ENCODE peak calls at places on chromosome 12, in seven cellular contexts. One of them, this sample, is unnamed. For H3K9me3, the result is how much of the 10 kb centered on the place peaks cover.

GRCh38 chr12:98424726-98425401 is 90.5 kb upstream of the TMPO start:
- DNase-seq in mesenchymal stem cell: peak
- DNase-seq in pancreas: peak
- DNase-seq in small intestine: peak
- DNase-seq in left lung: no peak
- DNase-seq in heart left ventricle: peak
- DNase-seq in naive thymus-derived CD4-positive, alpha-beta T cell: peak
- DNase-seq in this sample: no peak

GRCh38 chr12:100955139-100955538 is 160.6 kb downstream of the ANO4 start:
- DNase-seq in mesenchymal stem cell: peak
- DNase-seq in pancreas: no peak
- DNase-seq in small intestine: no peak
- DNase-seq in left lung: no peak
- DNase-seq in heart left ventricle: no peak
- DNase-seq in naive thymus-derived CD4-positive, alpha-beta T cell: no peak
- DNase-seq in this sample: no peak

GRCh38 chr12:23060161-23060560 is 435.2 kb downstream of the ETNK1 start:
- DNase-seq in mesenchymal stem cell: no peak
- DNase-seq in pancreas: no peak
- DNase-seq in small intestine: no peak
- DNase-seq in left lung: no peak
- DNase-seq in heart left ventricle: no peak
- DNase-seq in naive thymus-derived CD4-positive, alpha-beta T cell: no peak
- DNase-seq in this sample: no peak

GRCh38 chr12:210277-211141 is 3.4 kb downstream of the SLC6A12 start:
- DNase-seq in mesenchymal stem cell: no peak
- DNase-seq in pancreas: no peak
- DNase-seq in small intestine: peak
- DNase-seq in left lung: no peak
- DNase-seq in heart left ventricle: no peak
- DNase-seq in naive thymus-derived CD4-positive, alpha-beta T cell: no peak
- DNase-seq in this sample: no peak

GRCh38 chr12:93894391-93895095 is 217.4 kb downstream of the CRADD start:
- DNase-seq in mesenchymal stem cell: no peak
- DNase-seq in pancreas: no peak
- DNase-seq in small intestine: peak
- DNase-seq in left lung: peak
- DNase-seq in heart left ventricle: peak
- DNase-seq in naive thymus-derived CD4-positive, alpha-beta T cell: no peak
- DNase-seq in this sample: no peak

GRCh38 chr12:10404798-10405197 is 4.8 kb downstream of the KLRC4 start:
- DNase-seq in mesenchymal stem cell: no peak
- DNase-seq in pancreas: no peak
- DNase-seq in small intestine: no peak
- DNase-seq in left lung: no peak
- DNase-seq in heart left ventricle: no peak
- DNase-seq in naive thymus-derived CD4-positive, alpha-beta T cell: no peak
- DNase-seq in this sample: no peak

GRCh38 chr12:27521066-27521465 is 2.9 kb upstream of the PPFIBP1 start:
- DNase-seq in mesenchymal stem cell: no peak
- DNase-seq in pancreas: no peak
- DNase-seq in small intestine: no peak
- DNase-seq in left lung: no peak
- DNase-seq in heart left ventricle: peak
- DNase-seq in naive thymus-derived CD4-positive, alpha-beta T cell: no peak
- DNase-seq in this sample: no peak

GRCh38 chr12:122861586-122861970 is 26.3 kb downstream of the HIP1R start:
- DNase-seq in mesenchymal stem cell: no peak
- DNase-seq in pancreas: peak
- DNase-seq in small intestine: no peak
- DNase-seq in left lung: no peak
- DNase-seq in heart left ventricle: no peak
- DNase-seq in naive thymus-derived CD4-positive, alpha-beta T cell: no peak
- DNase-seq in this sample: no peak

GRCh38 chr12:105352940-105353635 is 22.6 kb downstream of the C12orf75 start:
- DNase-seq in mesenchymal stem cell: no peak
- DNase-seq in pancreas: no peak
- DNase-seq in small intestine: no peak
- DNase-seq in left lung: no peak
- DNase-seq in heart left ventricle: no peak
- DNase-seq in naive thymus-derived CD4-positive, alpha-beta T cell: no peak
- DNase-seq in this sample: no peak

GRCh38 chr12:28869197-28869596 is 279.9 kb upstream of the FAR2 start:
- DNase-seq in mesenchymal stem cell: peak
- DNase-seq in pancreas: no peak
- DNase-seq in small intestine: no peak
- DNase-seq in left lung: no peak
- DNase-seq in heart left ventricle: no peak
- DNase-seq in naive thymus-derived CD4-positive, alpha-beta T cell: no peak
- DNase-seq in this sample: no peak

GRCh38 chr12:124456133-124456651 is 111.2 kb downstream of the NCOR2 start:
- DNase-seq in mesenchymal stem cell: no peak
- DNase-seq in pancreas: no peak
- DNase-seq in small intestine: no peak
- DNase-seq in left lung: peak
- DNase-seq in heart left ventricle: no peak
- DNase-seq in naive thymus-derived CD4-positive, alpha-beta T cell: no peak
- DNase-seq in this sample: no peak

GRCh38 chr12:124458220-124458991 is 109.0 kb downstream of the NCOR2 start:
- DNase-seq in mesenchymal stem cell: no peak
- DNase-seq in pancreas: no peak
- DNase-seq in small intestine: no peak
- DNase-seq in left lung: peak
- DNase-seq in heart left ventricle: no peak
- DNase-seq in naive thymus-derived CD4-positive, alpha-beta T cell: no peak
- DNase-seq in this sample: no peak

GRCh38 chr12:124457287-124458219 is 109.9 kb downstream of the NCOR2 start:
- DNase-seq in mesenchymal stem cell: peak
- DNase-seq in pancreas: no peak
- DNase-seq in small intestine: peak
- DNase-seq in left lung: peak
- DNase-seq in heart left ventricle: peak
- DNase-seq in naive thymus-derived CD4-positive, alpha-beta T cell: peak
- DNase-seq in this sample: no peak

GRCh38 chr12:124455336-124455735 is 112.1 kb downstream of the NCOR2 start:
- DNase-seq in mesenchymal stem cell: no peak
- DNase-seq in pancreas: no peak
- DNase-seq in small intestine: no peak
- DNase-seq in left lung: peak
- DNase-seq in heart left ventricle: no peak
- DNase-seq in naive thymus-derived CD4-positive, alpha-beta T cell: no peak
- DNase-seq in this sample: no peak

GRCh38 chr12:124456652-124457152 is 110.7 kb downstream of the NCOR2 start:
- DNase-seq in mesenchymal stem cell: no peak
- DNase-seq in pancreas: no peak
- DNase-seq in small intestine: peak
- DNase-seq in left lung: peak
- DNase-seq in heart left ventricle: no peak
- DNase-seq in naive thymus-derived CD4-positive, alpha-beta T cell: peak
- DNase-seq in this sample: no peak
- H3K27ac ChIP-seq in mesenchymal stem cell: no peak
- H3K27ac ChIP-seq in pancreas: no peak
- H3K27ac ChIP-seq in small intestine: no peak
- H3K27ac ChIP-seq in left lung: peak
- H3K27ac ChIP-seq in heart left ventricle: peak
- H3K27ac ChIP-seq in naive thymus-derived CD4-positive, alpha-beta T cell: peak
- H3K27ac ChIP-seq in this sample: no peak

DNA sequence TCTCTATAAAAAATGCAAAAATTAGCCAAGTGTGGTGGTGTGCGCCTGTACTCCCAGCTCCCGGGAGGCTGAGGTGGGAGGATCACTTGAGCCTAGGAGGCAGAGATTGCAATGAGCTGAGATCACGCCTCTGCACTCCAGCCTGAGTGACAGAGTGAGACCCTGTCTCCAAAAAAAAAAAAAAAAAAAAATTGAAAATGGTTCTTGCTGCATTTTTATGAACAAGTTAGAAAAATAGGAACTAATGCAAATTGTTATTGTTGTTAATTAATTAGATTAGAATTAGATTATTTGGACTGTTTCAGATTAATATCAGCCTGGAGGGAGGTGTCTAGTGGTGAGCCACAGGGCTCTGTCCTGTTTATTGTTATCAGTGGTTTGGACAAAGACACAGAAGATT is 2.1 kb downstream of the RITA1 start:
- DNase-seq in mesenchymal stem cell: no peak
- DNase-seq in pancreas: no peak
- DNase-seq in small intestine: no peak
- DNase-seq in left lung: no peak
- DNase-seq in heart left ventricle: no peak
- DNase-seq in naive thymus-derived CD4-positive, alpha-beta T cell: no peak
- DNase-seq in this sample: no peak
- H3K4me3 ChIP-seq in mesenchymal stem cell: no peak
- H3K4me3 ChIP-seq in pancreas: no peak
- H3K4me3 ChIP-seq in small intestine: no peak
- H3K4me3 ChIP-seq in left lung: no peak
- H3K4me3 ChIP-seq in heart left ventricle: no peak
- H3K4me3 ChIP-seq in naive thymus-derived CD4-positive, alpha-beta T cell: no peak
- H3K4me3 ChIP-seq in this sample: no peak

GRCh38 chr12:59649203-59649602 is 53.4 kb downstream of the SLC16A7 start:
- DNase-seq in mesenchymal stem cell: peak
- DNase-seq in pancreas: no peak
- DNase-seq in small intestine: no peak
- DNase-seq in left lung: no peak
- DNase-seq in heart left ventricle: no peak
- DNase-seq in naive thymus-derived CD4-positive, alpha-beta T cell: no peak
- DNase-seq in this sample: no peak

GRCh38 chr12:59650594-59651229 is 54.9 kb downstream of the SLC16A7 start:
- DNase-seq in mesenchymal stem cell: no peak
- DNase-seq in pancreas: no peak
- DNase-seq in small intestine: no peak
- DNase-seq in left lung: no peak
- DNase-seq in heart left ventricle: no peak
- DNase-seq in naive thymus-derived CD4-positive, alpha-beta T cell: no peak
- DNase-seq in this sample: no peak

GRCh38 chr12:59643576-59643975 is 47.7 kb downstream of the SLC16A7 start:
- DNase-seq in mesenchymal stem cell: no peak
- DNase-seq in pancreas: no peak
- DNase-seq in small intestine: no peak
- DNase-seq in left lung: no peak
- DNase-seq in heart left ventricle: no peak
- DNase-seq in naive thymus-derived CD4-positive, alpha-beta T cell: no peak
- DNase-seq in this sample: no peak

GRCh38 chr12:59645242-59645641 is 49.4 kb downstream of the SLC16A7 start:
- DNase-seq in mesenchymal stem cell: no peak
- DNase-seq in pancreas: no peak
- DNase-seq in small intestine: no peak
- DNase-seq in left lung: no peak
- DNase-seq in heart left ventricle: no peak
- DNase-seq in naive thymus-derived CD4-positive, alpha-beta T cell: no peak
- DNase-seq in this sample: no peak

DNA sequence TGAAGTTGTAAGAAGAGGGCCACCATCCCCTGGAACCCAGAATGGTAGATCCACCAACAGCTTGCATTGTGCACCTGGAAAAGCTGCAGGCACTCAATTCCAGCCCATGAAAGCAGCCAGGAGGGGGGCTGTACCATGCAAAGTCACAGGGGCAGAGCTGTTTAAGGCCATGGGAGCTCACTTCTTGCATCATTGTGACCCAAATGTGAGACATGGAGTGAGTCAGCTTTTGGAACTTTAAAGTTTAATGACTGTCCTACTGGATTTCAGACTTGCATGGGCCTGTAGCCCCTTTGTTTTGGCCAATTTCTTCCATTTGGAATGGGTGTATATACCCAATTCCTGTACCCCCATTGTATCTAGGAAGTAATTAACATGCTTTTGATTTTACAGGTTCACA is 50.8 kb downstream of the SLC16A7 start:
- DNase-seq in mesenchymal stem cell: no peak
- DNase-seq in pancreas: no peak
- DNase-seq in small intestine: no peak
- DNase-seq in left lung: no peak
- DNase-seq in heart left ventricle: no peak
- DNase-seq in naive thymus-derived CD4-positive, alpha-beta T cell: no peak
- DNase-seq in this sample: no peak
- H3K9me3 ChIP-seq in mesenchymal stem cell: under half
- H3K9me3 ChIP-seq in pancreas: under half
- H3K9me3 ChIP-seq in small intestine: under half
- H3K9me3 ChIP-seq in left lung: under half
- H3K9me3 ChIP-seq in heart left ventricle: under half
- H3K9me3 ChIP-seq in naive thymus-derived CD4-positive, alpha-beta T cell: under half
- H3K9me3 ChIP-seq in this sample: under half

DNA sequence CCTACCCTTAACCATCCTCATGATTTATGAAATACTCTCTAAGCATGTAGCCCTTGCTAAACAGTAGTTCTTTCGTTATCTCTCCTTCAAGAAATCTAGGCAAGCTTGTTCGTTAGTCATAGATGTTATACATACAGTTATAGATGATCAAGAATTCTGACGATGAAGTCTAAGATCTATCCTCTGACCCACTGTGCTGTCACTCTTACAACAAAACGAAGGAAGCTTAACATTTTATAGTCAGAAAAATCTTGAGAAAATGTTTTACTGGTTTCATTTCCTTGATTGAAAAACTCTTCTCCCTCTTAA is 68.9 kb downstream of the SPPL3 start:
- DNase-seq in mesenchymal stem cell: peak
- DNase-seq in pancreas: no peak
- DNase-seq in small intestine: no peak
- DNase-seq in left lung: no peak
- DNase-seq in heart left ventricle: no peak
- DNase-seq in naive thymus-derived CD4-positive, alpha-beta T cell: no peak
- DNase-seq in this sample: no peak
- H3K27ac ChIP-seq in mesenchymal stem cell: no peak
- H3K27ac ChIP-seq in pancreas: no peak
- H3K27ac ChIP-seq in small intestine: no peak
- H3K27ac ChIP-seq in left lung: peak
- H3K27ac ChIP-seq in heart left ventricle: no peak
- H3K27ac ChIP-seq in naive thymus-derived CD4-positive, alpha-beta T cell: peak
- H3K27ac ChIP-seq in this sample: no peak

This sample was measured in iPS DF 6.9.